ENCODE peak calls at places on chromosomes 7 and 10, in five cellular contexts. P, C, X, L and F are unnamed samples.

GRCh38 chr10:86684305-86684704 is 16.0 kb downstream of the LDB3 start:
- DNase-seq in P (peak), X (no peak), L (peak), C (no peak), F (no peak)

GRCh38 chr7:25967278-25968204 is 184.5 kb upstream of the NFE2L3 start:
- DNase-seq in P (no peak), L (no peak), C (no peak), X (no peak), F (no peak)

GRCh38 chr7:143490719-143491306 is 13.1 kb downstream of the TAS2R41 start:
- DNase-seq in C (peak), P (peak), X (peak), L (peak), F (no peak)

GRCh38 chr7:26620352-26620751 is 244.0 kb downstream of the SKAP2 start:
- DNase-seq in P (peak), C (no peak), L (no peak), X (peak), F (no peak)

GRCh38 chr7:33410266-33410665 is 280.9 kb downstream of the BBS9 start:
- DNase-seq in X (no peak), L (no peak), C (no peak), P (no peak), F (no peak)

GRCh38 chr10:15265076-15265475 is 96.6 kb upstream of the NMT2 start:
- DNase-seq in C (no peak), P (no peak), X (peak), L (no peak), F (no peak)

GRCh38 chr7:12207046-12207445 is 4.0 kb upstream of the TMEM106B start:
- DNase-seq in L (no peak), P (no peak), C (no peak), X (no peak), F (no peak)

GRCh38 chr10:130193033-130193432 is 56.8 kb downstream of the GLRX3 start:
- DNase-seq in L (no peak), P (no peak), X (no peak), C (no peak), F (no peak)

GRCh38 chr10:6269953-6270867 is 67.5 kb downstream of the PFKFB3 start:
- DNase-seq in L (peak), P (no peak), C (no peak), X (no peak), F (no peak)

GRCh38 chr7:76296743-76297740 is 5.4 kb upstream of the HSPB1 start:
- DNase-seq in L (peak), X (peak), P (no peak), C (peak), F (no peak)

GRCh38 chr7:29780346-29780745 is 26.0 kb upstream of the WIPF3 start:
- DNase-seq in C (no peak), P (no peak), L (no peak), X (no peak), F (no peak)

GRCh38 chr7:88072036-88072714 is 138.1 kb downstream of the ADAM22 start:
- DNase-seq in C (no peak), L (no peak), X (no peak), P (peak), F (no peak)

GRCh38 chr7:13851756-13852155 is 137.7 kb downstream of the ETV1 start:
- DNase-seq in L (peak), X (peak), C (no peak), P (peak), F (no peak)

GRCh38 chr7:140242057-140243031 is 65.6 kb upstream of the KDM7A start:
- DNase-seq in X (no peak), P (no peak), C (peak), L (no peak), F (no peak)

GRCh38 chr10:70850097-70850496 is 34.3 kb downstream of the SGPL1 start:
- DNase-seq in X (peak), L (no peak), P (no peak), C (no peak), F (peak)

GRCh38 chr10:49649294-49649693 is 30.2 kb upstream of the C10orf53 start:
- DNase-seq in L (no peak), C (peak), P (peak), X (no peak), F (no peak)

GRCh38 chr10:80268266-80268665 is 21.2 kb downstream of the MAT1A start:
- DNase-seq in X (peak), C (no peak), P (no peak), L (peak), F (no peak)

GRCh38 chr10:12702215-12702614 is 299.3 kb downstream of the CCDC3 start:
- DNase-seq in P (no peak), X (no peak), C (no peak), L (no peak), F (no peak)

GRCh38 chr7:128363261-128363721 is 1.8 kb upstream of the PRRT4 start:
- DNase-seq in P (no peak), L (no peak), X (no peak), C (no peak), F (no peak)

GRCh38 chr7:125971656-125972055 is 1042.0 kb upstream of the POT1 start:
- DNase-seq in C (no peak), L (no peak), P (no peak), X (no peak), F (no peak)

GRCh38 chr10:106134326-106135000 is 1030.0 kb downstream of the SORCS1 start:
- DNase-seq in C (no peak), L (no peak), X (no peak), P (no peak), F (no peak)

GRCh38 chr7:128932862-128933821 is 4.6 kb upstream of the IRF5 start:
- DNase-seq in X (peak), C (no peak), L (no peak), P (no peak), F (no peak)

GRCh38 chr7:1531263-1531978 is 919 bp downstream of the MAFK start:
- DNase-seq in L (peak), X (peak), P (no peak), C (no peak), F (no peak)

GRCh38 chr10:43877001-43877400 is 228.3 kb upstream of the ZNF32 start:
- DNase-seq in L (no peak), C (no peak), X (no peak), P (no peak), F (no peak)

GRCh38 chr10:101189461-101190401 is 39.5 kb downstream of the LBX1 start:
- DNase-seq in P (peak), L (no peak), C (no peak), X (no peak), F (no peak)

GRCh38 chr7:94883676-94884075 is 23.7 kb upstream of the PPP1R9A start:
- DNase-seq in C (no peak), X (no peak), P (no peak), L (no peak), F (no peak)

GRCh38 chr10:30371954-30372353 is 22.9 kb upstream of the MTPAP start:
- DNase-seq in P (no peak), L (no peak), X (no peak), C (no peak), F (no peak)

GRCh38 chr10:102043456-102043855 is 12.5 kb downstream of the ARMH3 start:
- DNase-seq in P (no peak), L (no peak), X (peak), C (no peak), F (no peak)

GRCh38 chr10:88949912-88950664 is 2.5 kb downstream of the ACTA2 start:
- DNase-seq in C (no peak), X (peak), P (no peak), L (no peak), F (no peak)

GRCh38 chr7:105521027-105521730 is 892 bp downstream of the PUS7 start:
- DNase-seq in X (peak), C (peak), L (peak), P (peak), F (no peak)

GRCh38 chr10:49068209-49068608 is 47.1 kb downstream of the VSTM4 start:
- DNase-seq in C (no peak), L (no peak), P (no peak), X (no peak), F (no peak)

GRCh38 chr7:131623154-131623553 is 66.7 kb upstream of the PODXL start:
- DNase-seq in X (no peak), L (no peak), C (peak), P (no peak), F (no peak)

GRCh38 chr7:66330961-66331360 is 125.8 kb downstream of the TPST1 start:
- DNase-seq in C (no peak), L (peak), X (peak), P (no peak), F (no peak)

GRCh38 chr10:116888380-116889055 is 39.2 kb downstream of the ENO4 start:
- DNase-seq in L (peak), P (peak), X (peak), C (peak), F (peak)

GRCh38 chr10:58919927-58920654 is 256.4 kb upstream of the PHYHIPL start:
- DNase-seq in C (no peak), X (peak), L (peak), P (peak), F (peak)

GRCh38 chr7:36284470-36284869 is 105.2 kb upstream of the ANLN start:
- DNase-seq in L (no peak), X (no peak), P (peak), C (no peak), F (no peak)

GRCh38 chr7:66837007-66837406 is 84.0 kb upstream of the TMEM248 start:
- DNase-seq in P (peak), X (peak), C (peak), L (peak), F (no peak)

GRCh38 chr7:151381083-151381332 is 28.8 kb downstream of the WDR86 start:
- DNase-seq in C (no peak), X (no peak), P (no peak), L (no peak), F (no peak)
- H3K4me3 ChIP-seq in C (no peak), X (no peak), P (peak), L (no peak), F (no peak)

GRCh38 chr7:80732635-80733034 is 94.2 kb downstream of the CD36 start:
- DNase-seq in C (no peak), X (peak), P (peak), L (no peak), F (no peak)
- TF ChIP-seq CTCF in C (peak), X (peak), P (peak), L (peak), F (no peak)

GRCh38 chr10:62048919-62049636 is 147.6 kb downstream of the ARID5B start:
- DNase-seq in X (peak), P (peak), L (peak), C (peak), F (peak)

GRCh38 chr10:62046522-62047239 is 145.2 kb downstream of the ARID5B start:
- DNase-seq in X (peak), C (peak), P (no peak), L (peak), F (no peak)

GRCh38 chr10:62047240-62047897 is 145.9 kb downstream of the ARID5B start:
- DNase-seq in L (peak), P (no peak), C (no peak), X (peak), F (no peak)

GRCh38 chr10:62048473-62048872 is 147.0 kb downstream of the ARID5B start:
- DNase-seq in P (no peak), X (no peak), L (no peak), C (no peak), F (no peak)

DNA sequence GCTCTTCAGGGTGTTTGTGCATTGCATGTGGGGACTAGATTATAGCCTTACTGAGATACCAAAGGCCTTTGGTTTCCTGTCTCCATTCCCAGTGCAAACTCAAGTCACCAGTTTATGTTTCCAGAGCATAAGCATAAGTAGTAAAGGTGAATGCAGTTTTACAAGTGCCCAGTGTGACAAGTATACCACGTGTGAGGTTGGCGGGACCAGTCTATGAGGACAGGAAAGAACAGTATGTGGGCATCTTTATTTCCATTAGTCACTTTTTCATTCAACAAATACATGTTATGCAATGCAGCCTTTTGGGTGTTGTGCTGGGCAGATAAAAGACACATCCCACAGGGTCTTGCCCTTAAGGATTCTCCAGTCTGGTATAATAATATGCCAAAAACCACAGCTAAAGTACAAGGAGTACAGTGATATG is 146.5 kb downstream of the ARID5B start:
- DNase-seq in L (peak), C (no peak), X (peak), P (no peak), F (no peak)
- H3K4me3 ChIP-seq in L (no peak), C (no peak), X (no peak), P (no peak), F (no peak)

DNA sequence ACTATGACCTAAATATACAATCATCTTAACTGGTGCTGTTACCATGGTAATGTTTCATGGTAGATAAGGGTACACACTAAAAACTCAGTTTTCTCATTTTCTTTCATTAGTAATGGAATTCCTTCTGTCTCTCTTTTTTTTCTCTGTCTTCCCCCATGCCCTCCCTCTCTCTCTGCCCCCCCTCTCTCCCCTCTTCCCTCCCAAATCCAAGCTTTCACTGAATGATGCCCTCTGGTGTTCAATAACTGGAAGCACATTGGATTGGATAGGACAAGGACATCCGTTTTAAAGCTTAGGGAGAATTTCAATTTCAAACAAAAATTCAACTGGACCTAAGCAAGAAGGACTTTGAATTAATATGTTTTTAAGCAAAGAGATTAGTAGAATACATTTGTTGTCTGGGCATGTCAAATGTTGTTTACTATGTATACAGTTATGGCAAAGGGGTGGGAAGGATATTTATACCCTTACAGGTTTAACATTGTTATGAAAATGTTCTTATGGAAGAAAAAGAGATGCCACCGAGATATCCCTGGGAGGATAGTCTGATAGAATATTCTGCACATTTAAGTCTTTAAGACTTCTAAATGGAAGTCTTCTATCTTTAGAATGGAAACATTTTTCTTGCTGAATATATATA is 6.1 kb downstream of the CHRM2 start:
- DNase-seq in X (peak), P (peak), C (no peak), L (no peak), F (no peak)
- TF ChIP-seq CTCF in X (peak), P (peak), C (peak), L (peak), F (peak)